ENCODE peak calls at places on chromosome 20, in six cellular contexts. Y is tibial nerve, M is progenitor cell of endocrine pancreas, X is OCI-LY7, G is psoas muscle, I is endodermal cell. K is an unnamed sample.

GRCh38 chr20:62142252-62143117 is 709 bp downstream of the PSMA7 start:
- DNase-seq in Y (no peak), X (peak; percentile 28), M (no peak), I (peak; percentile 63), G (peak; percentile 44), K (no peak)

GRCh38 chr20:31862506-31862905 is 7.8 kb downstream of the DUSP15 start:
- DNase-seq in Y (no peak), G (no peak), M (no peak), I (peak; percentile 39), X (no peak), K (no peak)

GRCh38 chr20:50029697-50030428 is 47.1 kb downstream of the SNAI1 start:
- DNase-seq in M (no peak), Y (peak; percentile 50), G (peak; percentile 77), X (no peak), I (peak; percentile 46), K (no peak)

GRCh38 chr20:51758978-51759544 is 9.1 kb downstream of the ATP9A start:
- DNase-seq in I (no peak), M (no peak), Y (no peak), G (no peak), X (no peak), K (no peak)

GRCh38 chr20:31871602-31871954 is 1.1 kb downstream of the TTLL9 start:
- DNase-seq in M (no peak), I (no peak), Y (no peak), G (no peak), X (no peak), K (no peak)

GRCh38 chr20:1472556-1473243 is 6.1 kb upstream of the NSFL1C start:
- DNase-seq in G (no peak), M (no peak), I (no peak), Y (no peak), X (peak; percentile 23), K (no peak)

GRCh38 chr20:50266293-50267040 is 75.8 kb downstream of the CEBPB start:
- DNase-seq in Y (no peak), G (no peak), M (no peak), I (no peak), X (no peak), K (no peak)

GRCh38 chr20:57659789-57660509 is 39.7 kb upstream of the ZBP1 start:
- DNase-seq in G (no peak), I (peak; percentile 38), M (no peak), X (no peak), Y (no peak), K (no peak)

GRCh38 chr20:44494266-44494665 is 18.6 kb downstream of the TTPAL start:
- DNase-seq in M (no peak), X (no peak), I (no peak), G (no peak), Y (no peak), K (no peak)

GRCh38 chr20:36632487-36633284 is 13.3 kb downstream of the SLA2 start:
- DNase-seq in M (peak; percentile 36), G (no peak), Y (no peak), X (no peak), I (peak; percentile 92), K (no peak)
- TF ChIP-seq CTCF in M (peak; percentile 50), G (no peak), Y (no peak), X (no peak), I (peak; percentile 76), K (no peak)

GRCh38 chr20:42945194-42945593 is 244.5 kb downstream of the PTPRT start:
- DNase-seq in M (no peak), G (no peak), I (no peak), Y (no peak), X (no peak), K (no peak)

GRCh38 chr20:42955713-42956112 is 234.0 kb downstream of the PTPRT start:
- DNase-seq in M (no peak), X (no peak), Y (no peak), G (no peak), I (no peak), K (no peak)

GRCh38 chr20:42945595-42945994 is 244.1 kb downstream of the PTPRT start:
- DNase-seq in Y (no peak), I (no peak), X (no peak), G (no peak), M (no peak), K (no peak)

DNA sequence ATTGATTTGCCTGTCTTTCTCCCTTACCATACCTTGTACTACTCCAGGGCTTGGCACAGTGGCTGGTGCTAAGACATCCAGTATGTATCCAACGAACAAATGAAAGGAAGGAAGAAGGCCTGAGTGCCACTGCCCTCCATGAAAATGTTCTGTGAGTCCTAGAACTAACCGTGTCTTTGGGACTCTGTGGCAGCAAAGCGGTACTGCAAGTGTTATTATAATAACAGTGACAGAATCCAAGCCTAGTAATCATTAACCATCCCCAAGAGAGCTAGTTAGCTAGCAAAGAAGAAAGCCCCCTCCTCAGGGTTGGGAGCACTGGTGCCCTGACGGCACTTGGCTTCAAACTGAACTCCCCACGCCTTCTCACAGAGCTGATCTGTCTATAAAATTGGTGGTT is 239.8 kb downstream of the PTPRT start:
- DNase-seq in Y (no peak), I (no peak), M (no peak), X (no peak), G (no peak), K (no peak)
- TF ChIP-seq CTCF in Y (no peak), I (peak; percentile 48), M (peak; percentile 56), X (no peak), G (no peak), K (no peak)

GRCh38 chr20:36745234-36745926 is 510 bp downstream of the NDRG3 start:
- DNase-seq in Y (no peak), I (no peak), X (peak; percentile 69), G (no peak), M (no peak), K (peak; percentile 64)
- TF ChIP-seq CTCF in Y (peak; percentile 16), I (no peak), X (peak; percentile 59), G (no peak), M (no peak), K (peak; percentile 19)

DNA sequence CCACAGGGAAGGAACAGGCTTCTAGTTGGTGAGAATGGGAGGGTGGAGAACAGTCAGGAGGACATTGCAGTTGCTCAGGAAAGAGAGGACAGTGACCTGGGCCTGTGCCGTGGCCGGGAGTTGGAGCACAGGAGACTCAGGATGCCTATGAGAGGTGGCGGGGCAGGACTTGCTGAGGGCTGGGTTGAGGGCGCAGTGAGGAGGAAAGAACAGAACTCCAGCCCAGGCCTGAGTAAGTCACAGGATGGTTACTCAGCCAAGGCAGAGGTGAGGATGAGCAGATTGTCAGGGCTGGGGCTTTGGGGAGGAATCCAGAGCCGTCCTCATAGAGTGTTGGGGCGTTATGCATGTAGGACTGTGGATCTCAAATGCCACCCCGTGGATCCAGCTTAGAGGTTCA is 21.2 kb downstream of the CST4 start:
- DNase-seq in X (no peak), G (no peak), I (peak; percentile 36), M (no peak), Y (no peak), K (no peak)
- TF ChIP-seq CTCF in X (no peak), G (no peak), I (no peak), M (no peak), Y (no peak), K (no peak)

DNA sequence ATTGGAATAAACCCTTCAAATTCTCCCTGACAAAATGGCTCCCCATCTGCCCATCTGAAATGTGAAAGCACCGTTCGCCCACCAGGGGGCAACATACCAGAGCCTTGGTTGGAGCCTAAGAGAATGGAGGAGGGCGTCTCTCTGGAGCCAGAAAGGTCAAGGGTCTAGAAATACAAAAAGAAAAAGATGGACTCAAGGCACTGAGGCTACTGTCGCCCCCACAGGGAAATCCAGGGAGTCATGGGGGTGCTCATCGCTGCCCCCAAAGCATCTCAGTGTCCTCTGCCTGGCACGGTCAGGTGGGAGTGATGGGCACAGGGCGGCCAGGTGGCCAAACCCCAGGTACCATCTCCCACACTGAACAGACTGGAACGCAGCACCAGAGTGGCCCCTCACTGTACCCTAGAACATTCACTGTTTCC is 136.3 kb downstream of the ZMYND8 start:
- DNase-seq in X (peak; percentile 52), I (peak; percentile 87), Y (no peak), G (peak; percentile 43), M (no peak), K (peak; percentile 69)
- TF ChIP-seq CTCF in X (peak; percentile 88), I (peak; percentile 88), Y (peak; percentile 54), G (peak; percentile 46), M (peak; percentile 68), K (peak; percentile 68)

DNA sequence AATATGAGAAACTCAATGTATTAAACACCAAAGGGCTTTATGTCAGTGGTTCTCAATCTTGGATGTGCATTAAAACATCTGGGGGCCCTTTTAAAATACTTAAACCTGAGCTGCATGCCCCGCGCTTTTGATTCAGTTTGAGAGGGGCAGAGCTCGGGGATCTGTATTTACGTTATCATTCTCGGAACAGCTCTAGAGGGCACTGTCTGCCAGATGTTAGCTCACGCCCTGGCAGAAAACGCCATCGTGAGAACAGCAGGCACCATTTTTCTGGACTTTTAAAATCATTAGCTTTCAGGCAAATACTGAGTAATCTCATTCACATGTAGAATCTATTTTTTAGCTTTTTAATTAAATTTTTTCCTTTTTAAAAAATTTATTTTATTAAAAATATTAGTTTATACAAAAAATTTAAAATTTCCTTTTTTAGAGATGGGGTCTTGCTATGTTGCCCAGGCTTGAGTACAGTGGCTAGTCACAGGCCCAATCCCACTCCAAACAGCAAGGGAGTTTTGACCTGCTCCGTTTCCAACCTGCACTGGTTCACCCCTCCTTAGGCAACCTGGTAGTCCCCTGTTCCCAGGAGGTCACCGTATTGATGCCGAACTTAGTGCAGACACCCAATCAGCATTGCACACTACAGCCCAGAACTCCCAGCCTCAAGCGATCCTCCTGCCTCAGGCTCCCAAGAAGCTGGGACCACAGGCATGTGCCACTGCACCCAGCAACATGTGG is 30.0 kb upstream of the ZNF133 start:
- DNase-seq in X (peak; percentile 7), Y (no peak), M (no peak), I (no peak), G (no peak), K (no peak)
- TF ChIP-seq CTCF in X (peak; percentile 30), Y (no peak), M (no peak), I (peak; percentile 50), G (no peak), K (no peak)

DNA sequence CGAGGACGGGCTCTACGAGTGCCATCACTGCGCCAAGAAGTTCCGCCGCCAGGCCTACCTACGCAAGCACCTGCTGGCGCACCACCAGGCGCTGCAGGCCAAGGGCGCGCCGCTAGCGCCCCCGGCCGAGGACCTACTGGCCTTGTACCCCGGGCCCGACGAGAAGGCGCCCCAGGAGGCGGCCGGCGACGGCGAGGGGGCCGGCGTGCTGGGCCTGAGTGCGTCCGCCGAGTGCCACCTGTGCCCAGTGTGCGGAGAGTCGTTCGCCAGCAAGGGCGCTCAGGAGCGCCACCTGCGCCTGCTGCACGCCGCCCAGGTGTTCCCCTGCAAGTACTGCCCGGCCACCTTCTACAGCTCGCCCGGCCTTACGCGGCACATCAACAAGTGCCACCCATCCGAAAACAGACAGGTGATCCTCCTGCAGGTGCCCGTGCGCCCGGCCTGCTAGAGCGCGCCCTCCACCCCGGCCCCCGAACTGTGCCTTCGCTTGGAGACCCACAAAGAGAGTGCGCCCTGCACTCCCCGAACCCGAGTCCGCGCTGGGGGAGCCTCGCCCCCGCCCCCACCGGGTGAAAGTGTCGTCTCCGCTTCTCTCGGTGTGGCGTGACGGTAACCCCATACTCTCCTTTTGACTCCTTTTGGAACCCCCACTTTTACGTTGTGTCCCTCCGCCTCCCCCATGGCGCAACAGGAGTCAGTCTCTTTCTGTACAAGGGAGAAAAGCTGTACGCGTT is 1.6 kb downstream of the INSM1 start:
- DNase-seq in G (no peak), I (peak; percentile 88), X (no peak), M (peak; percentile 44), Y (no peak), K (peak; percentile 26)
- TF ChIP-seq CTCF in G (no peak), I (peak; percentile 72), X (no peak), M (peak; percentile 39), Y (no peak), K (no peak)

K was measured in activated CD8-positive, alpha-beta T cell treated with anti-CD3 and anti-CD28 coated beads for 36 hours.